ENCODE peak calls at places on chromosomes 3 and 15, in seven cellular contexts. D is cardiac muscle cell, P is ovary, W is lung, I is mammary epithelial cell, E is IMR-90, L is psoas muscle. H is an unnamed sample. For H3K9me3, the result is how much of the 10 kb centered on the place peaks cover.

GRCh38 chr15:34584321-34584668 is 844 bp upstream of the GOLGA8B start:
- DNase-seq in D (no peak), P (no peak), I (peak), W (no peak), L (no peak), E (no peak), H (no peak)

GRCh38 chr3:81300324-81300927 is 461.0 kb downstream of the GBE1 start:
- DNase-seq in D (no peak), L (no peak), P (no peak), W (no peak), E (no peak), I (no peak), H (no peak)

GRCh38 chr3:78337801-78338211 is 1297.9 kb downstream of the ROBO2 start:
- DNase-seq in E (no peak), L (no peak), W (no peak), P (no peak), I (no peak), D (no peak), H (no peak)

GRCh38 chr3:139310474-139310933 is 33.3 kb upstream of the MRPS22 start:
- DNase-seq in W (no peak), D (peak), E (peak), I (peak), L (no peak), P (peak), H (no peak)

GRCh38 chr15:22918056-22918455 is 62.1 kb downstream of the CYFIP1 start:
- DNase-seq in W (no peak), D (no peak), L (no peak), I (peak), P (no peak), E (peak), H (no peak)

GRCh38 chr3:47443611-47443995 is 32.1 kb downstream of the SCAP start:
- DNase-seq in E (no peak), W (no peak), I (peak), L (no peak), D (no peak), P (no peak), H (no peak)

GRCh38 chr3:16697437-16698258 is 92.4 kb upstream of the DAZL start:
- DNase-seq in I (no peak), D (peak), E (peak), P (no peak), L (no peak), W (no peak), H (no peak)

GRCh38 chr3:116153174-116153573 is 292.1 kb downstream of the LSAMP start:
- DNase-seq in I (no peak), D (peak), E (peak), P (no peak), W (no peak), L (no peak), H (no peak)

GRCh38 chr15:93152264-93152884 is 63.4 kb upstream of the RGMA start:
- DNase-seq in D (no peak), E (no peak), L (no peak), I (no peak), P (no peak), W (no peak), H (peak)

GRCh38 chr15:59762558-59762957 is 73.4 kb upstream of the BNIP2 start:
- DNase-seq in P (no peak), E (no peak), I (peak), D (no peak), W (no peak), L (no peak), H (no peak)

GRCh38 chr3:146501752-146502151 is 32.4 kb upstream of the PLSCR2 start:
- DNase-seq in L (no peak), E (no peak), I (no peak), W (no peak), P (no peak), D (no peak), H (no peak)

GRCh38 chr15:92668086-92668485 is 12.5 kb upstream of the FAM174B start:
- DNase-seq in L (no peak), D (no peak), W (no peak), E (no peak), I (no peak), P (no peak), H (no peak)

GRCh38 chr3:35448121-35448520 is 191.2 kb upstream of the ARPP21 start:
- DNase-seq in W (no peak), I (no peak), L (no peak), E (no peak), D (no peak), P (no peak), H (no peak)

GRCh38 chr3:43194490-43195115 is 88.7 kb upstream of the POMGNT2 start:
- DNase-seq in I (no peak), P (no peak), W (no peak), D (no peak), L (no peak), E (no peak), H (no peak)

DNA sequence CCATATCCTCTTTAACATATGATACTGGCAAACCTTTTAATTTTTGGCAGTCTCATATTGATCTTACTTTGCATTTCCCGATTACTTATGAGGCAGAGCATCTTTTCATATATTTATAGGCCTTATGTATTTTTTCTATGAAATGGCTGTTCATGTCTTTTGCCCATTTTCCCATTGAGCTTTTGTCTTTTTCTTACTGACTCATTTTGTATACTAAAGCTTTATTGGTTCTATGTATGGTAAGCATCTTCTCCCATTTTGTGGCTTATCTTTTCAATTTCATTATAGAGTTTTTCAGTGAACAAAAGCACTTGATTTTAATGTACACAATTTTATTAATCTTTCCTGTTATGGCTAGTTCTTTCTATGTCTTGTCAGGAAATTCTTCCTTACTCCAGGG is 17.2 kb downstream of the HDGFL3 start:
- DNase-seq in P (no peak), I (no peak), W (no peak), E (no peak), L (no peak), D (no peak), H (no peak)
- H3K9me3 ChIP-seq in P (under half), I (under half), W (under half), E (under half), L (under half), D (under half), H (under half)

DNA sequence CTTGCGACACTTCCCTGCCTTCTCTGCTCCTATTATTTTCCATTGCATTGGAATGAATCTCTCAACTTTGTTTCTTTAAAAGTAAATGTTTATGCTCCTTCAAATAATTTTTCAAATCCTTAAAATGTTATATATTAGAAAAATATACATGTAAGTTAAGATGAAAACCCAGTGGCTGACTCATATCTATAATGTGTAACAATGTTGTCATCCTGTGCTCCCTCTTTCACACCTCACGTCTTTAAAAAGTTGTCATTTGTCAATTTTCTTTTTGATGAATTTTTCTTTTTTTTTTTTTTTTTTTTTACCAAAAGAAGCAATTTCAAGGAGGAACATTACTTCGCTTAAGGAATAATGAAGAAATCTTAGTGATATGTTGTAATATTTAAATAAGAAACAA is 3.7 kb downstream of the RBMS3 start:
- DNase-seq in W (no peak), P (no peak), L (no peak), E (peak), D (peak), I (peak), H (no peak)
- H3K4me3 ChIP-seq in W (no peak), P (peak), L (peak), E (no peak), D (peak), I (peak), H (no peak)

GRCh38 chr3:62372621-62373041 is 719 bp downstream of the FEZF2 start:
- DNase-seq in E (no peak), D (no peak), I (no peak), P (no peak), L (no peak), W (no peak), H (no peak)

GRCh38 chr3:62375655-62376054 is 2.3 kb upstream of the FEZF2 start:
- DNase-seq in P (no peak), E (no peak), I (no peak), W (no peak), D (no peak), L (no peak), H (no peak)

GRCh38 chr3:62374375-62374876 is 1.1 kb upstream of the FEZF2 start:
- DNase-seq in P (no peak), E (peak), I (peak), W (no peak), D (no peak), L (no peak), H (no peak)

GRCh38 chr3:62373215-62373614 is at the start of gene FEZF2:
- DNase-seq in E (no peak), W (no peak), P (no peak), L (no peak), I (no peak), D (no peak), H (no peak)

DNA sequence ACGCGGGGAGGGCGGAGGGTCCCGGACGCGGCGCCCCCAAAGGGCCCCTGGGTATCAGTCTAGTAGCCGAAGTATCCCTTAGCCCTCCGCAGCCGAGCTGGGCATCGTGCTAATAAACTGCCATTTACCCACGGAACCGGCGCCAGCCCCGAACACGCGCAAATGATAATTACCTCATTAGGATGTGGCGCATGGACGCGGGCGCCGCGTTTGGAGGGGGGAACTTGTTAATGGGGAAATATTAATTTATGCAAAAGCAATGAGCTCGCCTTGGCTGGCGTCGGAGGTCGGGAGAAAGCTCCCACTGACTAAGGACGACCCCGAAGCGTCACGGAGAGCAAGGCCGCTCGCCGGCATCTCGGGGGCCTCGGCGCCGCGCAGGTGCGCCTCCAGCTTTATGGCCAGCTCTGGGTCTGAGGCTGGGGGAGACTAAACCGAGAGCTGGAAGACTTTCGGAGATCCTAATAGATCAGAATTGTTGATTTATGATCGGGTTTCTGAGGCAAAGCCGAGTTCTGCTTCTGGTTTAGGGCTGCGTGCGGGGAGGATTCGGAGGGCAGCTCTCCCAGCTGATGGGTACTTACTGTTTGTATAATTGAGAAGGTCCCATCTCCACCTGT is 474 bp upstream of the FEZF2 start:
- DNase-seq in L (no peak), W (no peak), E (no peak), P (no peak), I (no peak), D (no peak), H (no peak)
- H3K9me3 ChIP-seq in L (under half), W (under half), E (under half), P (under half), I (under half), D (under half), H (under half)

GRCh38 chr3:177041730-177042551 is 155.3 kb downstream of the TBL1XR1 start:
- DNase-seq in L (no peak), E (no peak), D (no peak), I (no peak), P (no peak), W (no peak), H (no peak)
- H3K4me3 ChIP-seq in L (no peak), E (no peak), D (no peak), I (no peak), P (no peak), W (no peak), H (no peak)

DNA sequence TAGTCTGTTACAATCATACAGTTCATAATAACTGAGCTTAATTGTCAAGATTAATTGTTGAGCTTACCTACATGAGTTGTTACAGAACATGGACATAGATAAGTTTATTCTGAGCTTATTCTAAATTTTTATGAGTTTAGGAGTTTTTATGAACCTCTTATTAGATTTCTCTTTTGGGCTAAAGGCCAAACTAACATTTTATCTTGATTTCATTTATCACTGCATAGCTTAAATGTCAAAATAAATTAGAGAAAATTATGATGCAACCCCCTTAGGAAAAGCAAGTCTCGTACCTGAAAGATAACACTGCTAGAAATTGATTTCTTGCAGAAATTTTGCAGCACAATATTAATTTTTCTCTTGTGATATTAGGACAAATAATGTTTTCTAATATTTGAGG is 54.5 kb downstream of the CNTN6 start:
- DNase-seq in P (no peak), W (no peak), D (no peak), L (no peak), I (no peak), E (no peak), H (no peak)
- H3K9me3 ChIP-seq in P (under half), W (under half), D (under half), L (under half), I (under half), E (under half), H (under half)

GRCh38 chr3:14810795-14811661 is 7.7 kb upstream of the FGD5 start:
- DNase-seq in L (no peak), E (no peak), W (no peak), I (no peak), P (no peak), D (no peak), H (no peak)

GRCh38 chr3:14810070-14810732 is 8.6 kb upstream of the FGD5 start:
- DNase-seq in I (no peak), D (peak), W (no peak), L (peak), E (no peak), P (peak), H (no peak)

GRCh38 chr3:14811733-14812132 is 7.0 kb upstream of the FGD5 start:
- DNase-seq in W (no peak), I (no peak), L (no peak), P (no peak), E (no peak), D (peak), H (no peak)

GRCh38 chr3:14814473-14814872 is 4.3 kb upstream of the FGD5 start:
- DNase-seq in W (no peak), P (no peak), I (no peak), E (no peak), D (no peak), L (no peak), H (no peak)

DNA sequence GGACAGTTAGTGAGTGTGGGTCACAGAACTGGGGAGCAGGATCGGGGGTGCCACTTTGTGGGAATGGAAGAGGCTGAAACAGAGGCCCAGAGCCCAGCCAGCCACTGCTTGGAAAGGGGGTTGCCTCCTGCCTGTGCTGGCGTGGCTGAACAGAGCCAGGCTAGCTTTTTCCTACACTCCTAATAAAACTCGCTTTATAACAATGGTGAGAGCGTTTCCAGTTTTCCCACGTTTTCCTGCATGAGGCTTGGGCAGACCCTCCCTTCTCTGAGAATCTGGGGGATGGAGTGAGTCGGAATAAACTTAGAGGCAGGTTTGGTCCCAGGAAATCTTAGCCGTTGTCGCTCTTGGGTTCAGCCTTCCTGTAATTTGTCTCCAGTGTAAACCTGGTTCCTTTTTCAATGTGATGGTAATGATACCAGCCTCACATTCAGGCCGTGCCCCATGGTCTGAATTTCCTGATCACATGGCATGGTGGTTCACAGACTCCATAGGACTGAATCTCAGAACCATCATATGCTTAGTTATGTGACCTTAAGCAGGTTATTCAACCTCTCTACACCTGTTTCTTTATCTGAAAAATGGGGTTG is 6.5 kb upstream of the FGD5 start:
- DNase-seq in L (no peak), I (no peak), D (no peak), P (no peak), W (no peak), E (no peak), H (no peak)
- H3K4me3 ChIP-seq in L (peak), I (no peak), D (no peak), P (peak), W (peak), E (no peak), H (no peak)

DNA sequence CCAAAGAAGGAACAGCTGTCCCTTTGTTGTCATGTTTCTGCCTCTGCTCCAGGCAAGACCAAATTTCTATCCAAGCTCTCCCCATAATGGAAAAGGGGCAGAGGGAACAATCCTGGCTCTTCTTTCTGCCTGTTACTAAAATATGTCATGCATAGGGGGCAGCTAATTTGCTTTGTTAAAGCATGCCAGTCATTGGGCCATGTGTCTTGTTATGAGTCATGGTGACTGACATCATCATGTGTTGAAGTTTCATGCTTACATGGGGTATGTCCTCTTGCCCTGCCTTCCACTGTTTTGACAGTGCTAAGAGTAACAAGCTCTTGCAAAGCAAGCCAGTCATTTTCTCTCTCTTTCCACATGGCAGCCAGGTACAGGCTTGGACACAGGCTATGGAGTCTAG is 268.9 kb downstream of the GABRB3 start:
- DNase-seq in E (no peak), W (no peak), L (no peak), P (no peak), I (no peak), D (no peak), H (no peak)
- H3K9me3 ChIP-seq in E (under half), W (under half), L (under half), P (under half), I (under half), D (under half), H (under half)

GRCh38 chr15:83869329-83869728 is 215.4 kb downstream of the ADAMTSL3 start:
- DNase-seq in P (no peak), I (no peak), E (no peak), W (no peak), D (peak), L (no peak), H (no peak)

GRCh38 chr15:83873966-83874365 is 220.0 kb downstream of the ADAMTSL3 start:
- DNase-seq in W (no peak), P (no peak), L (peak), E (no peak), D (peak), I (peak), H (no peak)

DNA sequence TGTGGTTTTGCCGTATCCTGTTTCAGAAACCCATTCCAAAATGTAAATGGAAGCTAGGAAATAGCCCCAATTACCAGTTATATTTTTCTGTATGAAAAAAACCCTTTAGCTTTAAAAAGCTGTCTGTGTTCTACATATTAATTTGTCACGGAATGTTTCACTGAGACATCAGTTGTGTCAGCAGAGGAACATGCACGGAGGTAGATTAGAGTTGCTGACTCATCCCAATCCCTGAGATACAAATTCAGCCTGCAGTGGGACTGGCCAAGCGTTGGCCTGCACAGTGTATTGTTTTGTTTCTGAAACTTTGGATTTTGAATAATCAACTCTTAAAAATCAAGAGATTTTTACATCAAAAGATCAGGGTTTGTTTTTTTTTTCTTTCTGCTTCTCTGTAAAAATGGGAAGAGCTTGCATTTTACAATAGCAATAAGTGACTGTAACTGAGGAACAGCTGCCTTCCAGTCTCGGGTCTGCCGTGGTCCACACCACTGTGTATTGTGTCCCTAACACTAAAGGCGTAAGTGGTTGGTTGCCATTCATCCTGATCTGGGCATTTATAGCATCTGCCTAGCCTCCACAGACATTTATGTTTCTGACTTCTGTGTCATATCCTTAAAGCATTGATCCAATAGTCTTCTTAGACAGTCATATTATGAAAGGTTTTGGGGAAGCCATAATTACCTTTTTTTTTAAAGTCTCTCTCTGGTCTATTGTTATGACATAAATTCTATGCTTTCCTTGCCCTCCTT is 218.1 kb downstream of the ADAMTSL3 start:
- DNase-seq in I (peak), P (no peak), D (peak), W (no peak), E (peak), L (no peak), H (no peak)
- H3K4me3 ChIP-seq in I (no peak), P (no peak), D (no peak), W (no peak), E (no peak), L (no peak), H (no peak)

DNA sequence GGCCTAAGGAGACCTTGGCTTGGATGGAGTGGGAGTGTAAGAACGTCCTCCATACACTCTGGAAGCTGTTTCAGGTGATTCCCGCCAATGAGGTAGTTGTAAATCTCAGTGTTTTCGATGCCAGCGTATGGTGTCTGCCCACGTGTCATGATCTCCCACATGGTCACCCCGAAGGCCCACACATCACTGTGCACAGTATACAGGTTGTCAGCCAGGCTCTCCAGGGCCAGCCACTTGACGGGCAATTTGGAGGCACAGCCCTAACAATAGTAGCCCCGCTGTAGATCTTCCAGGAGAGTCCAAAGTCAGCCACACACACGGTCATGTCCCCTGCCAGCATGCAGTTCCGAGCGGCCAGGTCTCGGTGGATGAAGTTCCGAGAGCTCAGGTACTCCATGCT is 51.9 kb downstream of the ETFA start:
- DNase-seq in D (no peak), P (no peak), I (no peak), W (no peak), E (no peak), L (no peak), H (no peak)
- H3K9me3 ChIP-seq in D (under half), P (under half), I (under half), W (under half), E (under half), L (under half), H (under half)